ENCODE peak calls at places on chromosomes 16 and 17, in six cellular contexts. H is IMR-90, J is neuronal stem cell, M is mesendoderm, U is H1, W is H9. X is an unnamed sample.

GRCh38 chr17:77383613-77384608 is 243.1 kb downstream of the SEC14L1 start:
- DNase-seq in H (no peak), J (no peak), M (no peak), U (no peak), W (no peak), X (no peak)

GRCh38 chr16:27223226-27223610 is 19.9 kb downstream of the KDM8 start:
- DNase-seq in H (no peak), J (no peak), M (no peak), U (no peak), W (no peak), X (no peak)

GRCh38 chr17:78358538-78359215 is 1.2 kb downstream of the SOCS3 start:
- DNase-seq in H (peak), J (no peak), M (no peak), U (no peak), W (peak), X (peak)

GRCh38 chr17:6231465-6231864 is 161.3 kb downstream of the WSCD1 start:
- DNase-seq in H (no peak), J (no peak), M (no peak), U (no peak), W (no peak), X (no peak)

GRCh38 chr16:85168732-85169256 is 56.5 kb upstream of the CIBAR2 start:
- DNase-seq in H (peak), J (peak), M (peak), U (peak), W (no peak), X (no peak)

GRCh38 chr16:17302620-17303019 is 168.1 kb downstream of the XYLT1 start:
- DNase-seq in H (no peak), J (no peak), M (no peak), U (no peak), W (no peak), X (no peak)

GRCh38 chr17:55587608-55588139 is 76.4 kb upstream of the SMIM36 start:
- DNase-seq in H (peak), J (no peak), M (no peak), U (no peak), W (no peak), X (peak)

GRCh38 chr16:11949527-11949926 is 7.7 kb upstream of the NPIPB2 start:
- DNase-seq in H (peak), J (peak), M (peak), U (peak), W (peak), X (peak)

GRCh38 chr16:51666821-51667220 is 515.8 kb upstream of the SALL1 start:
- DNase-seq in H (no peak), J (no peak), M (no peak), U (no peak), W (no peak), X (peak)

GRCh38 chr17:32253117-32253611 is 12.5 kb upstream of the RHBDL3 start:
- DNase-seq in H (peak), J (peak), M (peak), U (peak), W (peak), X (peak)

GRCh38 chr17:79741751-79742588 is 11.2 kb downstream of the ENPP7 start:
- DNase-seq in H (peak), J (peak), M (peak), U (peak), W (peak), X (peak)

GRCh38 chr16:46690281-46691178 is 1.1 kb downstream of the ORC6 start:
- DNase-seq in H (peak), J (no peak), M (peak), U (no peak), W (no peak), X (peak)

GRCh38 chr17:56658648-56659047 is 65.1 kb downstream of the NOG start:
- DNase-seq in H (no peak), J (no peak), M (no peak), U (no peak), W (no peak), X (no peak)

GRCh38 chr16:67116388-67117311 is 6.9 kb downstream of the PHAF1 start:
- DNase-seq in H (no peak), J (no peak), M (no peak), U (no peak), W (no peak), X (peak)

GRCh38 chr16:84344781-84345180 is 23.6 kb upstream of the ATP2C2 start:
- DNase-seq in H (no peak), J (no peak), M (no peak), U (no peak), W (no peak), X (no peak)

GRCh38 chr17:17823433-17824118 is 13.2 kb downstream of the SREBF1 start:
- DNase-seq in H (peak), J (peak), M (peak), U (peak), W (peak), X (peak)

GRCh38 chr16:12126091-12126806 is 149.7 kb downstream of the SNX29 start:
- DNase-seq in H (no peak), J (no peak), M (peak), U (no peak), W (no peak), X (no peak)

GRCh38 chr16:77468831-77469230 is 34.0 kb upstream of the ADAMTS18 start:
- DNase-seq in H (no peak), J (no peak), M (peak), U (no peak), W (no peak), X (no peak)

GRCh38 chr17:32266389-32267269 is 997 bp downstream of the RHBDL3 start:
- DNase-seq in H (no peak), J (peak), M (peak), U (peak), W (peak), X (peak)

GRCh38 chr16:55502801-55503366 is 6.0 kb upstream of the LPCAT2 start:
- DNase-seq in H (peak), J (no peak), M (no peak), U (no peak), W (peak), X (peak)

GRCh38 chr16:73140944-73141343 is 93.0 kb upstream of the ZFHX3 start:
- DNase-seq in H (no peak), J (no peak), M (no peak), U (no peak), W (no peak), X (no peak)

GRCh38 chr16:46883353-46883689 is 841 bp upstream of the GPT2 start:
- DNase-seq in H (no peak), J (no peak), M (no peak), U (no peak), W (no peak), X (no peak)

GRCh38 chr17:81741594-81742452 is 29.7 kb downstream of the SLC25A10 start:
- DNase-seq in H (no peak), J (no peak), M (no peak), U (no peak), W (no peak), X (peak)

GRCh38 chr17:66810951-66811682 is 23.8 kb upstream of the CACNG5 start:
- DNase-seq in H (no peak), J (no peak), M (no peak), U (no peak), W (no peak), X (no peak)

GRCh38 chr17:47225436-47225858 is 16.3 kb downstream of the MYL4 start:
- DNase-seq in H (peak), J (no peak), M (no peak), U (no peak), W (no peak), X (peak)

GRCh38 chr17:2084129-2084765 is 29.3 kb downstream of the HIC1 start:
- DNase-seq in H (peak), J (no peak), M (no peak), U (no peak), W (no peak), X (peak)

GRCh38 chr17:2084766-2085647 is 30.1 kb downstream of the HIC1 start:
- DNase-seq in H (peak), J (no peak), M (no peak), U (no peak), W (peak), X (peak)

GRCh38 chr17:2085648-2085949 is 30.7 kb downstream of the HIC1 start:
- DNase-seq in H (peak), J (no peak), M (no peak), U (no peak), W (no peak), X (peak)

GRCh38 chr17:2087597-2088211 is 32.8 kb downstream of the HIC1 start:
- DNase-seq in H (peak), J (no peak), M (no peak), U (no peak), W (no peak), X (peak)

GRCh38 chr17:2086306-2086705 is 31.4 kb downstream of the HIC1 start:
- DNase-seq in H (no peak), J (no peak), M (no peak), U (no peak), W (no peak), X (no peak)
- H2BK15ac ChIP-seq in H (peak), J (no peak), M (no peak), U (no peak), W (no peak), X (peak)

GRCh38 chr16:66054095-66054494 is 312.4 kb upstream of the CDH5 start:
- DNase-seq in H (no peak), J (no peak), M (peak), U (no peak), W (no peak), X (no peak)
- H2BK15ac ChIP-seq in H (no peak), J (no peak), M (no peak), U (no peak), W (no peak), X (no peak)

DNA sequence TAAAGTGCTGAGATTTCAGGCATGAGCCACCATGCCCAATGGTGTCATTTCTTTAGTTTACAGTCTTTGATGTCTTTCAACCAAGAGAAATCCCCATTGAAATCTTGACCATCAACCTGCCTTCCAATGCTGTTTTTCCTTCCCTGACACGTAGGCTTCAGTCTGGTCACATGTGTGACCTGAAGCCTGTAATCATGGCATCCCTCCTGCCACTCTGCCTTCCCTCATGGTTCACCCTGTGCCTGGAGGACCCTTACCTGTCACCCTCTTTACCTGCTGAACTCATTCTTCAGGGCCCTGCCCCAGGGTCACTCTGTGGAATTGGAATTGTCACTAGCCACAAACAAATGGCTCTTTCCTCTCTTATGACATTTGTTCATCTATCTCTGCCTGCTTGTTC is 18.1 kb upstream of the ARHGAP23 start:
- DNase-seq in H (no peak), J (no peak), M (no peak), U (no peak), W (no peak), X (no peak)
- H2BK15ac ChIP-seq in H (no peak), J (peak), M (no peak), U (peak), W (peak), X (no peak)

GRCh38 chr17:27538156-27538955 is 82.1 kb downstream of the KSR1 start:
- DNase-seq in H (peak), J (no peak), M (peak), U (no peak), W (no peak), X (no peak)

GRCh38 chr17:27533874-27534815 is 77.9 kb downstream of the KSR1 start:
- DNase-seq in H (peak), J (no peak), M (peak), U (no peak), W (peak), X (peak)

GRCh38 chr17:27535178-27535928 is 79.1 kb downstream of the KSR1 start:
- DNase-seq in H (peak), J (no peak), M (peak), U (no peak), W (no peak), X (peak)

GRCh38 chr17:27536781-27537180 is 80.5 kb downstream of the KSR1 start:
- DNase-seq in H (no peak), J (no peak), M (no peak), U (no peak), W (no peak), X (no peak)

GRCh38 chr17:27535975-27536374 is 79.7 kb downstream of the KSR1 start:
- DNase-seq in H (no peak), J (no peak), M (no peak), U (no peak), W (no peak), X (no peak)
- H2BK15ac ChIP-seq in H (peak), J (no peak), M (no peak), U (no peak), W (no peak), X (peak)

GRCh38 chr17:40828454-40829039 is 6.1 kb upstream of the KRT10 start:
- DNase-seq in H (peak), J (no peak), M (no peak), U (no peak), W (no peak), X (no peak)

GRCh38 chr17:40836020-40836419 is 13.6 kb upstream of the KRT10 start:
- DNase-seq in H (no peak), J (no peak), M (no peak), U (no peak), W (no peak), X (no peak)

GRCh38 chr17:40830085-40830776 is 7.8 kb upstream of the KRT10 start:
- DNase-seq in H (no peak), J (no peak), M (no peak), U (no peak), W (no peak), X (no peak)

GRCh38 chr17:40833882-40834281 is 11.5 kb upstream of the KRT10 start:
- DNase-seq in H (no peak), J (no peak), M (no peak), U (no peak), W (no peak), X (no peak)

GRCh38 chr17:40832840-40833239 is 10.4 kb upstream of the KRT10 start:
- DNase-seq in H (no peak), J (no peak), M (no peak), U (no peak), W (no peak), X (no peak)
- H2BK15ac ChIP-seq in H (no peak), J (no peak), M (no peak), U (no peak), W (no peak), X (no peak)

GRCh38 chr17:61996916-61997605 is 68.0 kb downstream of the MED13 start:
- DNase-seq in H (no peak), J (no peak), M (peak), U (no peak), W (no peak), X (no peak)
- H2BK15ac ChIP-seq in H (no peak), J (no peak), M (no peak), U (no peak), W (no peak), X (no peak)

GRCh38 chr16:35258381-35258780 is 1799.0 kb downstream of the TP53TG3F start:
- DNase-seq in H (no peak), J (no peak), M (no peak), U (no peak), W (no peak), X (no peak)

GRCh38 chr16:35252356-35252936 is 1793.0 kb downstream of the TP53TG3F start:
- DNase-seq in H (peak), J (no peak), M (peak), U (no peak), W (no peak), X (no peak)

GRCh38 chr16:35255186-35255803 is 1795.9 kb downstream of the TP53TG3F start:
- DNase-seq in H (no peak), J (no peak), M (no peak), U (no peak), W (no peak), X (no peak)

DNA sequence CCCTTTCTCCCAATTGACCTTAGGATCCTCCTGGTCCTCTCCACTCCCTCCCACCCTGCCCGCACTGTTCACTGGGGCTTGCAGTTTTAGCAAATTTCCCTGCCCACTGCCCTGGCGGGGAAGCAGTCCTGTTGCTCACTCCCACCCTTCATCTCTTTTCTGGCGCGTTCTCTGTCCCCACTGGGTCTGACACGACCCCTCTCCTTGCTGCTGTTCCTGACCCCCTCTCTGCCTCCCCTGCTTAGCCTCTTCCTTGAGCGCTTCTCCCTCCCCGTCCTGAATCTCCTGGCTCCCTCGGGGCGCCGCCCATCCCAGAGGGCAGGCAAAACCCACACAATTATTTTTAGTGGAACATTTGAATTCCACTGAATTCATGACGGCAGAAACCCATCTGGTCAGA is 1796.4 kb downstream of the TP53TG3F start:
- DNase-seq in H (no peak), J (no peak), M (no peak), U (no peak), W (no peak), X (no peak)
- H2BK15ac ChIP-seq in H (no peak), J (no peak), M (no peak), U (no peak), W (no peak), X (no peak)

GRCh38 chr17:7252176-7253043 is at the start of gene ELP5:
- DNase-seq in H (peak), J (peak), M (peak), U (peak), W (peak), X (peak)

GRCh38 chr17:7251330-7252175 is at the start of gene CTDNEP1:
- DNase-seq in H (peak), J (no peak), M (peak), U (peak), W (peak), X (peak)

GRCh38 chr17:7250655-7251329 is 742 bp downstream of the CTDNEP1 start:
- DNase-seq in H (no peak), J (no peak), M (peak), U (no peak), W (no peak), X (peak)

GRCh38 chr17:7254511-7254910 is 2.5 kb downstream of the ELP5 start:
- DNase-seq in H (no peak), J (no peak), M (no peak), U (no peak), W (no peak), X (no peak)

DNA sequence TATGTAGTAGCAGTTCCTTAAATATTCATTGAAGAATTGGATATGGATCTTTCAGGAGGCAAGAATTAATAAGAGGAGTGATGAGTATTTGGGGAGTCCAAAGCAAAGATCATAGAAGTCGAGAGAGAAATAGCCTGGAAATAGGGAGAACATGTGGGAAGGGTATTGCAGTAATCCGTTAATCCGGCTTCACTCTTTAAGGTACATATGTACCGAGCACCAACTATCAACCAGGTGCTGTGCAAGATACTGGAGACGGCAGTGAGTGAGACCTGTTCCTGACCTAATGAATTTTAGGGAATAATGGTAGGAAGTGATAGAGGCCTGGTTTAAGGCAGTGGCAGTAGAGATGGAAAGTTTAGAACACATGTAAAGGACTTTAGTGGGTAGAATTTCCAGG is 1.1 kb downstream of the ELP5 start:
- DNase-seq in H (no peak), J (no peak), M (no peak), U (no peak), W (no peak), X (no peak)
- H2BK15ac ChIP-seq in H (no peak), J (no peak), M (no peak), U (no peak), W (no peak), X (no peak)

GRCh38 chr16:89700100-89700648 is 1.3 kb downstream of the SPATA2L start:
- DNase-seq in H (peak), J (peak), M (peak), U (peak), W (peak), X (peak)
- H2BK15ac ChIP-seq in H (no peak), J (peak), M (no peak), U (peak), W (no peak), X (peak)

DNA sequence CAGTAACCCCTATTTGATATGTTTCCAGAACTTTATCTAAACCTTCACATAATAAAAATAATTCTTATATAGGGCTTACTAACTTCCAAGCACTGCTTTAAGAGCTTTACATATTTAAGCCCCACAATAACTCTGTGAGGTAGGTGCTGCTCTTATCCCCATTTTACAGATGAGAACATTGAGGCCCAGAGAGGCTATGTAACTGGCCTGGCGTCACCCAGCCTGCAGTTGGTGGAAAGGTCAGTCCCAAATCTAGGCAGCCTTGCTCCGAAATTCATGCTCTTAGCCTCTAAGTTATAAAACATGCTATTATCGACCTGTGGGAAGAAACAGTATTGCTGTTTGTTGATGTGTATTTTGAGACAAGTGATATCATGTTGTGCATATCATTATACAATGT is 9.0 kb downstream of the NLRC5 start:
- DNase-seq in H (no peak), J (no peak), M (no peak), U (no peak), W (no peak), X (no peak)
- H2BK15ac ChIP-seq in H (peak), J (no peak), M (no peak), U (no peak), W (no peak), X (no peak)

X was measured in mesenchymal stem cell.